ENCODE peak calls at places on chromosome 21, in four cellular contexts. B, T, Z and Q are unnamed samples.

GRCh38 chr21:42850866-42851391 is 28.4 kb downstream of the WDR4 start:
- DNase-seq in B (peak; percentile 82), T (no peak), Z (peak; percentile 22), Q (no peak)

GRCh38 chr21:45972716-45973474 is 8.7 kb upstream of the COL6A1 start:
- DNase-seq in B (no peak), T (peak; percentile 91), Z (no peak), Q (peak; percentile 85)

GRCh38 chr21:33240404-33240803 is 10.7 kb downstream of the IFNAR2 start:
- DNase-seq in B (no peak), T (no peak), Z (no peak), Q (no peak)

GRCh38 chr21:20272791-20273362 is 725.3 kb upstream of the NCAM2 start:
- DNase-seq in B (peak; percentile 27), T (no peak), Z (no peak), Q (no peak)

GRCh38 chr21:43352568-43353281 is 74.2 kb downstream of the SIK1 start:
- DNase-seq in B (no peak), T (no peak), Z (no peak), Q (no peak)

GRCh38 chr21:17900281-17900989 is 81.3 kb upstream of the C21orf91 start:
- DNase-seq in B (peak; percentile 68), T (no peak), Z (no peak), Q (no peak)

GRCh38 chr21:18245493-18245967 is 897 bp downstream of the CHODL start:
- DNase-seq in B (no peak), T (peak; percentile 16), Z (no peak), Q (no peak)

GRCh38 chr21:46141767-46142580 is 13.4 kb downstream of the FTCD start:
- DNase-seq in B (no peak), T (no peak), Z (no peak), Q (no peak)

GRCh38 chr21:14070968-14071367 is 139.8 kb downstream of the LIPI start:
- DNase-seq in B (no peak), T (no peak), Z (no peak), Q (no peak)

GRCh38 chr21:39313457-39314154 is at the start of gene BRWD1:
- DNase-seq in B (peak; percentile 78), T (peak; percentile 93), Z (peak; percentile 74), Q (peak; percentile 89)

GRCh38 chr21:41226853-41227252 is 58.9 kb downstream of the BACE2 start:
- DNase-seq in B (no peak), T (no peak), Z (no peak), Q (no peak)

GRCh38 chr21:41605178-41605933 is 97.4 kb upstream of the TMPRSS2 start:
- DNase-seq in B (no peak), T (peak; percentile 48), Z (no peak), Q (no peak)

GRCh38 chr21:18041012-18041411 is 203.6 kb upstream of the CHODL start:
- DNase-seq in B (peak; percentile 28), T (peak; percentile 25), Z (no peak), Q (no peak)

GRCh38 chr21:42851812-42852665 is 27.3 kb downstream of the WDR4 start:
- DNase-seq in B (no peak), T (no peak), Z (no peak), Q (no peak)

GRCh38 chr21:42663860-42664535 is 10.6 kb downstream of the PDE9A start:
- DNase-seq in B (no peak), T (no peak), Z (no peak), Q (no peak)

GRCh38 chr21:45859041-45859761 is 122.4 kb upstream of the COL6A1 start:
- DNase-seq in B (no peak), T (no peak), Z (no peak), Q (no peak)

DNA sequence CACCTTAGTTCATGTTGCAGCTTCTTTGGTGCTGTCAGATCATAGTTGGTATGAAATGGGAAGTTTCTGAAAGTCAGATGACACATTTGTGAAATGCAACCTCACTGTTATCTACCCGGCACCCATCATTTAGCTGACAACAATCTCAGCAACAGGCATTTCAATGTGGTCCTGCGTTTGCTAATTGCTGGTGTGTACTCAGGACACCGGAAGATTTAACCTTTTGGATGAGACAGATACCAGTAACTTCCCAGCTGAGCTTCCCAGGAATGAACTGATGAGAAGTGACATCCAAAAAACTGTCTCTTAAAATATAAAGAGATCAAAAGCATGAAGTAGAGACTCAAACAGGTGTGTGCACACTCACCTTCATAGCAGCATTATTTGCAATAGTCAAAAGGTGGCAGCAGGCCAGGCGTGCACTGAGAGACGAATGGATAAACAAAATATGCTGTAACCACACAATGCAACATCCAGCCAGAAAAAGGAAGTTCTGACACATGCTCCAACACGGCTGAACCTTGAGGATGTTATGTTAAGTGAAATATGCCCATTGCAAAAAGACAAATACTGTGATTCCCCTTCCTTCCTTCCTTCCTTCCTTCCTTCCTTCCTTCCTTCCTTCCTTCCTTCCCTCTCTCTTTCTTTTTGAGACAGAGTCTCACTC is 7.9 kb upstream of the CLDN14 start:
- DNase-seq in B (no peak), T (no peak), Z (no peak), Q (no peak)
- TF ChIP-seq CTCF in B (no peak), T (no peak), Z (no peak), Q (no peak)

DNA sequence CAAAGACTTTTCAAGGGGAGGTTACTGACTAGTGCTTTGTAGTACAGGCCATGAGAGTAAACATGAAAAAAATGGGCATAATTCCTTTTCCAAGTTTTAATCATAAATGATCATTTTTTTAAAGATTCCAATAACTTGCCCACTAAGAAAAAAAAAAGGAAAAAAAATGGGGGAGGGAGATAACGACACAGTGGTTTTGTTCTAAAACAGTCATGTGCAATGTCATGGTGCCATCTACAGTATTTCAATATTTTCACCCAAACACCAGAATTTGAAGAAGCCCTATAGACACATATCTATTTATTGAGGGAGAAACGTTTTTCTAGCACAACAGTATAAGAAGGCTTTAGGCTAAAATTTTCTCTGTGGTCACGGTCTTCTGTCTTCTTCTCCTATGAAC is 250.2 kb downstream of the LTN1 start:
- DNase-seq in B (no peak), T (no peak), Z (no peak), Q (no peak)
- TF ChIP-seq CTCF in B (peak; percentile 32), T (peak; percentile 43), Z (no peak), Q (no peak)

GRCh38 chr21:23740463-23740862 is 1866.8 kb downstream of the MRPL39 start:
- DNase-seq in B (no peak), T (no peak), Z (no peak), Q (no peak)
- TF ChIP-seq CTCF in B (no peak), T (no peak), Z (no peak), Q (no peak)

GRCh38 chr21:16241500-16241963 is 511.8 kb downstream of the USP25 start:
- DNase-seq in B (peak; percentile 36), T (no peak), Z (no peak), Q (no peak)
- TF ChIP-seq CTCF in B (no peak), T (no peak), Z (no peak), Q (no peak)

DNA sequence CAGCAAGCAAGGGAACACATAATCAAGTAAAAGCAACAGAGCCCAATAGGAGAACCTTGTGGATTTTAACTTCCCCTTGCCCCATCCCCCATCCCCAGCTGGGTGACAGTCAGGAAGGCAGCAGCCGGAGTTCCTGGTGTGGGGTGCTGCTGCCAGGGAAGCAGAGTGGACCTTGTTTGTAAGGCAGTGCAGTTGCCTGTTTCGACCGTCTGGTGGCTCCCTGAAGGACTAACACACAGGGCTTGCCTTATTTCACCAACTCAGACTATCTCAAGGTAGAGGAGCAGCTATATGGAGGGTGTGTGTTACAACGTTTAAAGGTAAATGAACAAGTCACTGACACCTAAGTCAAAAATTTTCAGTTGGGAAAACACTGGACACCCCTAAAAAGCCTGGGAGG is 6.6 kb downstream of the KRTAP10-8 start:
- DNase-seq in B (peak; percentile 68), T (no peak), Z (no peak), Q (no peak)
- TF ChIP-seq CTCF in B (peak; percentile 64), T (no peak), Z (no peak), Q (no peak)

GRCh38 chr21:27476696-27477095 is 509.8 kb upstream of the ADAMTS5 start:
- DNase-seq in B (no peak), T (peak; percentile 30), Z (no peak), Q (no peak)
- TF ChIP-seq CTCF in B (no peak), T (peak; percentile 58), Z (no peak), Q (no peak)

GRCh38 chr21:36388076-36388475 is 2.9 kb downstream of the CHAF1B start:
- DNase-seq in B (no peak), T (no peak), Z (no peak), Q (no peak)

GRCh38 chr21:36384885-36385232 is 333 bp upstream of the CHAF1B start:
- DNase-seq in B (no peak), T (no peak), Z (no peak), Q (no peak)

GRCh38 chr21:36385909-36386642 is 884 bp downstream of the CHAF1B start:
- DNase-seq in B (no peak), T (no peak), Z (no peak), Q (no peak)

GRCh38 chr21:36385233-36385908 is at the start of gene CHAF1B:
- DNase-seq in B (peak; percentile 83), T (peak; percentile 93), Z (peak; percentile 77), Q (peak; percentile 88)

DNA sequence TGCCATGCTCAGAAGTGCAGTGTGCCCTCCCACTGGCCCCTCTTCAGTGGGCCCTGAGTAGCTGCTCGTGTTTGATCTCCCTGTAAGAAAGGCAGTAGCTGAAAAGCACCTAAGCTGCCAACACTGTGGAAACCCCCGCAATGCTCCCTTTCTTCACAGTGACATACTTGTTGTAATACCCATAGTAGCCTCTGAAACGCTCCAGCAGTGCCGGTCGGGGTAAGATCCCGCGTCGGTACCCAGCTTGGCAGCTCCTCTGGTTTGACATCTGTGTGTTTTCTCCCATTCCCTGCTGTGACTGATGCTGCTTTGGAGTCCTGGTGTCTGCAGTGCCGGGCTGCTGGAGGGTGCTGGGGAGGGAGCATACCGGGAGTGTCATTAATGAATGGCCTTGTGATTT is 3.6 kb downstream of the CHAF1B start:
- DNase-seq in B (peak; percentile 64), T (peak; percentile 20), Z (no peak), Q (peak; percentile 49)
- TF ChIP-seq CTCF in B (peak; percentile 46), T (no peak), Z (no peak), Q (peak; percentile 45)

GRCh38 chr21:22575165-22575584 is 1577.0 kb downstream of the NCAM2 start:
- DNase-seq in B (peak; percentile 46), T (peak; percentile 41), Z (no peak), Q (no peak)
- TF ChIP-seq CTCF in B (peak; percentile 82), T (peak; percentile 52), Z (no peak), Q (no peak)

GRCh38 chr21:36478941-36479340 is 981 bp downstream of the CLDN14 start:
- DNase-seq in B (peak; percentile 46), T (no peak), Z (no peak), Q (no peak)
- TF ChIP-seq CTCF in B (peak; percentile 61), T (no peak), Z (no peak), Q (no peak)